ENCODE peak calls at places on chromosome 17, in four cellular contexts. D is H1, O is IMR-90, B is H9. K is an unnamed sample.

GRCh38 chr17:20256144-20256543 is 211.2 kb downstream of the LGALS9B start:
- DNase-seq in D (no peak), O (no peak), B (no peak), K (no peak)

GRCh38 chr17:16415031-16415924 is at the start of gene TRPV2:
- DNase-seq in D (no peak), O (no peak), B (peak), K (peak)

GRCh38 chr17:42072323-42073187 is 22.2 kb upstream of the C17orf113 start:
- DNase-seq in D (no peak), O (no peak), B (no peak), K (no peak)

GRCh38 chr17:74360993-74361612 is 565 bp downstream of the BTBD17 start:
- DNase-seq in D (no peak), O (peak), B (no peak), K (peak)

GRCh38 chr17:7557825-7558543 is 566 bp upstream of the TNFSF13 start:
- DNase-seq in D (no peak), O (peak), B (peak), K (peak)

GRCh38 chr17:64783556-64784352 is 121.6 kb upstream of the SMURF2 start:
- DNase-seq in D (no peak), O (no peak), B (no peak), K (no peak)

GRCh38 chr17:69654981-69655581 is 240.6 kb downstream of the MAP2K6 start:
- DNase-seq in D (no peak), O (peak), B (no peak), K (peak)

GRCh38 chr17:74945543-74945942 is 9.8 kb downstream of the OTOP3 start:
- DNase-seq in D (no peak), O (no peak), B (no peak), K (no peak)

GRCh38 chr17:16459850-16460550 is 32.0 kb downstream of the LRRC75A start:
- DNase-seq in D (no peak), O (no peak), B (peak), K (peak)

GRCh38 chr17:64938925-64939474 is 19.7 kb upstream of the LRRC37A3 start:
- DNase-seq in D (peak), O (peak), B (peak), K (peak)

GRCh38 chr17:17325228-17325627 is 22.1 kb downstream of the NT5M start:
- DNase-seq in D (no peak), O (no peak), B (no peak), K (no peak)

GRCh38 chr17:65750166-65750565 is 188.7 kb upstream of the AXIN2 start:
- DNase-seq in D (no peak), O (no peak), B (no peak), K (no peak)

GRCh38 chr17:32515677-32516383 is 29.0 kb downstream of the CDK5R1 start:
- DNase-seq in D (no peak), O (no peak), B (no peak), K (no peak)

DNA sequence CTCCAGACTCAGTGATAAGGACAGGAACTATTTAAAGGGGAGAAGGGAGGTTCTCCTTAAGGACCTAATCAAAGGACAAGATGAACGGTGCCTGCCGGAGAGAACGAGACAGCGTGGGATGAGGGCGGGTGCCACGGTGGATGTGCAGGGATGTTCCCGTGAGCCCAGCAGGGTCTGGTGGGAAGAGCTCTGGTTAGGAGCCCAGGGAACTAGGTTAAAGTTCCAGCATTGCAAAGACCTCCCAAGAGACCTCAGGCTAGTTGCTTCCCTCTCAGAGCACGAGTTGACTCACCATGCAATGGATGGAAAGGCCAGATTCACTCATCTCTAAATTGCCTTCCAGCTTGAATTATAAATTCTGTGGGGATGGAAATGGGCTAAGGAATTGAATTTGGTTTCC is 14.7 kb downstream of the CCR7 start:
- DNase-seq in D (no peak), O (peak), B (no peak), K (no peak)
- H3K9ac ChIP-seq in D (no peak), O (peak), B (no peak), K (no peak)

DNA sequence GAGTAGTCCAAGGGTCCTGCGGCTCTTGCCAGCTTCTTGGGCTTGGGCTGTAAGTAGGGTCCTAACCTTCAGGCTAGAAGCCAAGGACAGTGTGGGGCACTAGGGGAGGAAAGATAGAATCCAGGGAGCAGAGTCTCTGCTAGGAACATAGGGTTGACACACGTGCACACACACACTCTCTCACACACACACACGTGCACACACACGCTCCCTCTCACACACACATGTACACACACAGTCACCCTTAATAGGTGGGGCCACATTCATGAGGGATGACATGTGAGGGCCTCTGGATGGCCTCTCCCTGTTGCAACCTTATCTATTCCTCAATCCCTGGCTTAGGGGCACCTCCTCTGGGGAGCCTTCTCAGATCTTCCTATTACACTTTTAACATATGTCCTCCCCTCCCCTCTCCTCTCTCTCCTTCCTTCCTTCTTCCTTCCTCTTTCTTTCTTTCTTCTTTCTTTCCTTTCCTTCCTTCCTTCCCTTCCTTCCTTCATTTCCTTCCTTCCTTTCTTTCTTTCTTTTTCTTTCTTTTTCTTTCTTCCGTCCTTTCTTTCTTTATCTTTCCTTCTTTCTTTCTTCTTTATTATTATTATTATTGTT is 3.1 kb downstream of the EPX start:
- DNase-seq in D (no peak), O (no peak), B (no peak), K (no peak)
- H3K56ac ChIP-seq in D (no peak), O (no peak), B (no peak), K (no peak)

GRCh38 chr17:40113110-40113960 is 8.4 kb upstream of the MSL1 start:
- DNase-seq in D (no peak), O (peak), B (peak), K (peak)

GRCh38 chr17:40112191-40112590 is 9.6 kb upstream of the MSL1 start:
- DNase-seq in D (no peak), O (no peak), B (no peak), K (no peak)

GRCh38 chr17:40112718-40113109 is 9.1 kb upstream of the MSL1 start:
- DNase-seq in D (no peak), O (no peak), B (no peak), K (no peak)

GRCh38 chr17:40115101-40115436 is 6.7 kb upstream of the MSL1 start:
- DNase-seq in D (no peak), O (no peak), B (no peak), K (no peak)

DNA sequence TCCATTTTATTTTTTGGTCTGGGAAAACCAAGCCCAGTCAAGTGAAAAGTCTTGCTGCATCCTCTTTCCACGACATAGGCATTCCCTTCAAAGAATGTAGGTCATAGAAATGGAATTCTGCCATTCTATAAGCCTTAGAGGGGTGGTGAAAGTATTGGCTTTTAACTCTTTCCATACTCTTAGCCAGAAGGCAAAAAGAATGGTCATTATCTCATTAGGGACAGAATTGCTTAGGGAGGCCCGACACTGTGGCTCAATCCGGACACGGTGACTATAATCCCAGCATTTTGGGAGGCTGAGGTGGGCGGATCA is 7.9 kb upstream of the MSL1 start:
- DNase-seq in D (no peak), O (peak), B (no peak), K (peak)
- H3K9ac ChIP-seq in D (peak), O (peak), B (peak), K (peak)

DNA sequence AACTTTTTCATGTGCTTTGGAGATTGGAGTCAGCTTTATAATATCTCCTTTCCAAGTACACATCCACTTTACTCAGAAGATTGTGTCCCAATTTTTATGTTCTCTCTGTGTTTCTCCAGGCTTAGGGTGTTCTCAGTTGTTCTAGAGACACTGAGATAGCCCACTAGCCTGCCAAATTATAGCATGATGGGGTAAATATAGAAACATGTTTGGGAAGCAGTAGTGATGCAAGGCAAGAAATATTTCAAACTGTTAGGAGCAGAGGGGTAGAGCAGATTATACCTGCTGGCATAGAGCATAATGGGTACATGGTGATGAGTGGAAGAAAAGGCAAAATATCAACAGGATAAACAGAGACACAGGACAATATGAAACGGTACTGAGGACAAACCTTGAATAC is 12.4 kb downstream of the SLFN11 start:
- DNase-seq in D (no peak), O (no peak), B (no peak), K (no peak)
- H3K56ac ChIP-seq in D (no peak), O (no peak), B (no peak), K (no peak)

GRCh38 chr17:11300201-11300600 is 59.2 kb downstream of the SHISA6 start:
- DNase-seq in D (no peak), O (no peak), B (no peak), K (no peak)

GRCh38 chr17:11294826-11295225 is 53.8 kb downstream of the SHISA6 start:
- DNase-seq in D (no peak), O (no peak), B (no peak), K (no peak)

GRCh38 chr17:11293480-11293879 is 52.5 kb downstream of the SHISA6 start:
- DNase-seq in D (no peak), O (no peak), B (peak), K (peak)

GRCh38 chr17:11298401-11298800 is 57.4 kb downstream of the SHISA6 start:
- DNase-seq in D (no peak), O (no peak), B (no peak), K (no peak)

GRCh38 chr17:11296994-11297393 is 56.0 kb downstream of the SHISA6 start:
- DNase-seq in D (no peak), O (no peak), B (no peak), K (peak)
- H3K9ac ChIP-seq in D (no peak), O (no peak), B (no peak), K (no peak)

DNA sequence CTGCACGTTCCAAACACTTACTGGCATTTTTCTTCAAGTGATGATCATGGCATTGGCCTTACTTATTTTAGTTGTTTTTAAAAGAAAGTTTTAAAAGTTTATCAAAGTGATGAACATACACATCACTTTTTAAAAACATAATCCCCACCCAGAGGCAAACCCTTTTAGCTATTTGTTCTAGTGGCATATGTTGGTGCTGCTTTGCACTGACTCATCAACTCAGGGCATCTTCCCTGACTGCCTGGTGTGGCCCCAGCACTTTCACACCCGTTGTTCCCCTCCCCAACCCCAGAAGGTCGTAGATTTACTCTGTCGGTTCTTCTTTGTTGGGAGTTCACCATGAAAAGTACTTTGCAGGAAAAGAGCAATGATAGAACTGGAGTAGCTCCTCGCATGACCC is 161.3 kb downstream of the RPTOR start:
- DNase-seq in D (no peak), O (no peak), B (no peak), K (peak)
- H3K56ac ChIP-seq in D (no peak), O (no peak), B (no peak), K (peak)

GRCh38 chr17:39704821-39705551 is 5.1 kb downstream of the ERBB2 start:
- DNase-seq in D (no peak), O (peak), B (peak), K (peak)

GRCh38 chr17:39706921-39707337 is 7.1 kb downstream of the ERBB2 start:
- DNase-seq in D (no peak), O (no peak), B (no peak), K (no peak)

GRCh38 chr17:39706383-39706782 is 6.5 kb downstream of the ERBB2 start:
- DNase-seq in D (no peak), O (no peak), B (no peak), K (no peak)

GRCh38 chr17:39703913-39704312 is 4.0 kb downstream of the ERBB2 start:
- DNase-seq in D (no peak), O (no peak), B (no peak), K (no peak)

GRCh38 chr17:39705786-39706348 is 6.0 kb downstream of the ERBB2 start:
- DNase-seq in D (no peak), O (no peak), B (peak), K (no peak)
- H3K9ac ChIP-seq in D (peak), O (no peak), B (no peak), K (no peak)

DNA sequence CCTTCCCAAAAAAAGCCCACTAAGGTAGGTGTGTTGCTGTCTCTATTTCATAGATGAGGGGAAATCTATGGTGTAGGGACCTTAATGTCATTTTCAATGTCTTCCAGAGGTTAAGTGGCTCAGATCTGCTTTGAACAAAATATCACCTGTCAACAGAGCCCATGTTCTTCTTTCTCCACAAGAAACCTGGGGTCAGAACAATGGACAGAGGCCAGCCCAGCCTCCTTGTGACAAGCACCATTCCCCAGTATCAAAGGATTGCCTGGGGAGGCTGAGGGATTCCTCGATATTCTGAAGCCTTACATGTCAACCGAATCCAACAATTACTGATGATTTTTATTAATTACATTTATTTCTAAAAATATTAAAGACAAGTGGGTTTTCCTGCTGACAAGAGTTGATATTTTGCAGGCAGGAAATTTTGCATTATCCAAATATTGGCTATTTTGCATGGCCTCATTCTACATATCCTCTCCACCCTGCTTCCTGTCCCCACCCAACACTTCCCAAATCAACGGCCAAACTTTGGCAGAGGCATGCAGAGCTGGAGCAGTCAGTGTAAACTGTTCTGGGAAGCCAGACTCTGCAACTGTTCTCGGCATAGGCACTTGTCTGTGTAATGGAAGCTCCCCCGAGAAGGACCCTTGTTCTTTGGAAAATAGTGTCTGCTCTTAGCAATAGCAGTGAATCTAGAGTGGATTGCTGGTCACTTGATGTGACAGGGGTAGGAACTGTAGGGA is 281.5 kb downstream of the HS3ST3A1 start:
- DNase-seq in D (no peak), O (no peak), B (no peak), K (peak)
- H3K56ac ChIP-seq in D (no peak), O (no peak), B (no peak), K (no peak)

DNA sequence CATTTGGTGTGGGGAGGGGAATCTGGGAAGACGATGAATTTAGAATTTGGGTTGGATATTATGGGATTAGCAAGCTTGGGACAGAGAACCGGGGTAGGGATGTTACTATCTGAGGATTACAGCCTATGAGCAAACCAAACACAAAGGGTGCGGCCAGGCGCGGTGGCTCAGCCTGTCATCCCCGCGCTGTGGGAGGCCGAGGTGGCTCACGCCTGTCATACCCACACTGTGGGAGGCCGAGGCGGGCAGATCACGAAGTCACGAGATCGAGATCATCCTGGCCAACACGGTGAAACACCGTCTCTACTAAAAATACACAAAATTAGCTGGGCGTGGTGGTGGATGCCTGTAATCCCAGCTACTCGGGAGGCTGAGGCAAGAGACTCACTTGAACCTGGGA is 60.9 kb downstream of the VPS53 start:
- DNase-seq in D (no peak), O (no peak), B (no peak), K (no peak)
- H3K9ac ChIP-seq in D (no peak), O (no peak), B (no peak), K (no peak)

GRCh38 chr17:9016941-9017552 is 4.3 kb upstream of the NTN1 start:
- DNase-seq in D (no peak), O (no peak), B (no peak), K (peak)
- H3K56ac ChIP-seq in D (no peak), O (no peak), B (no peak), K (no peak)

K was measured in mesendoderm.